ENCODE peak calls at places on chromosomes 6 and 20, in ten cellular contexts. One of them, this sample, is unnamed. For H3K27me3, the result is how much of the 10 kb centered on the place peaks cover.

GRCh38 chr6:89352329-89353117 is at the start of gene UBE2J1:
- DNase-seq in tibial nerve: peak
- DNase-seq in dorsolateral prefrontal cortex: peak
- DNase-seq in AG04450: peak
- DNase-seq in BJ: peak
- DNase-seq in brain microvascular endothelial cell: peak
- DNase-seq in psoas muscle: peak
- DNase-seq in adrenal gland: peak
- DNase-seq in GM23248: peak
- DNase-seq in esophagus squamous epithelium: peak
- DNase-seq in this sample: peak

GRCh38 chr20:13009682-13010406 is 1.1 kb downstream of the SPTLC3 start:
- DNase-seq in dorsolateral prefrontal cortex: no peak
- DNase-seq in AG04450: peak
- DNase-seq in brain microvascular endothelial cell: peak
- DNase-seq in psoas muscle: no peak
- DNase-seq in esophagus squamous epithelium: no peak
- DNase-seq in GM23248: peak
- DNase-seq in tibial nerve: no peak
- DNase-seq in adrenal gland: peak
- DNase-seq in BJ: peak
- DNase-seq in this sample: no peak

GRCh38 chr20:57907131-57908083 is 197.6 kb upstream of the PMEPA1 start:
- DNase-seq in BJ: no peak
- DNase-seq in psoas muscle: no peak
- DNase-seq in dorsolateral prefrontal cortex: no peak
- DNase-seq in GM23248: no peak
- DNase-seq in adrenal gland: no peak
- DNase-seq in AG04450: no peak
- DNase-seq in brain microvascular endothelial cell: no peak
- DNase-seq in esophagus squamous epithelium: no peak
- DNase-seq in tibial nerve: no peak
- DNase-seq in this sample: no peak

GRCh38 chr6:10847684-10848083 is 9.3 kb upstream of the MAK start:
- DNase-seq in adrenal gland: no peak
- DNase-seq in brain microvascular endothelial cell: no peak
- DNase-seq in BJ: no peak
- DNase-seq in GM23248: peak
- DNase-seq in AG04450: no peak
- DNase-seq in esophagus squamous epithelium: no peak
- DNase-seq in tibial nerve: no peak
- DNase-seq in dorsolateral prefrontal cortex: no peak
- DNase-seq in psoas muscle: no peak
- DNase-seq in this sample: no peak

GRCh38 chr20:62439218-62439617 is 11.9 kb upstream of the RBBP8NL start:
- DNase-seq in GM23248: no peak
- DNase-seq in adrenal gland: no peak
- DNase-seq in BJ: no peak
- DNase-seq in psoas muscle: no peak
- DNase-seq in dorsolateral prefrontal cortex: no peak
- DNase-seq in brain microvascular endothelial cell: no peak
- DNase-seq in esophagus squamous epithelium: no peak
- DNase-seq in AG04450: no peak
- DNase-seq in tibial nerve: no peak
- DNase-seq in this sample: no peak

GRCh38 chr20:46423882-46424482 is 17.6 kb upstream of the ELMO2 start:
- DNase-seq in tibial nerve: no peak
- DNase-seq in dorsolateral prefrontal cortex: no peak
- DNase-seq in adrenal gland: no peak
- DNase-seq in esophagus squamous epithelium: no peak
- DNase-seq in brain microvascular endothelial cell: no peak
- DNase-seq in psoas muscle: no peak
- DNase-seq in BJ: no peak
- DNase-seq in GM23248: peak
- DNase-seq in AG04450: no peak
- DNase-seq in this sample: no peak

GRCh38 chr6:14796974-14797762 is 448.7 kb upstream of the JARID2 start:
- DNase-seq in adrenal gland: no peak
- DNase-seq in tibial nerve: no peak
- DNase-seq in GM23248: peak
- DNase-seq in esophagus squamous epithelium: no peak
- DNase-seq in BJ: no peak
- DNase-seq in brain microvascular endothelial cell: no peak
- DNase-seq in psoas muscle: no peak
- DNase-seq in dorsolateral prefrontal cortex: no peak
- DNase-seq in AG04450: no peak
- DNase-seq in this sample: no peak

GRCh38 chr6:170058878-170059485 is 231.9 kb downstream of the DLL1 start:
- DNase-seq in AG04450: no peak
- DNase-seq in esophagus squamous epithelium: no peak
- DNase-seq in tibial nerve: no peak
- DNase-seq in dorsolateral prefrontal cortex: peak
- DNase-seq in psoas muscle: no peak
- DNase-seq in BJ: no peak
- DNase-seq in GM23248: no peak
- DNase-seq in adrenal gland: peak
- DNase-seq in brain microvascular endothelial cell: no peak
- DNase-seq in this sample: no peak

GRCh38 chr20:2914160-2914559 is 40.9 kb downstream of the PTPRA start:
- DNase-seq in adrenal gland: no peak
- DNase-seq in psoas muscle: no peak
- DNase-seq in esophagus squamous epithelium: no peak
- DNase-seq in BJ: no peak
- DNase-seq in tibial nerve: no peak
- DNase-seq in brain microvascular endothelial cell: peak
- DNase-seq in dorsolateral prefrontal cortex: no peak
- DNase-seq in AG04450: no peak
- DNase-seq in GM23248: no peak
- DNase-seq in this sample: no peak

GRCh38 chr20:2919518-2920245 is 46.4 kb downstream of the PTPRA start:
- DNase-seq in tibial nerve: no peak
- DNase-seq in dorsolateral prefrontal cortex: no peak
- DNase-seq in BJ: no peak
- DNase-seq in GM23248: peak
- DNase-seq in adrenal gland: no peak
- DNase-seq in AG04450: no peak
- DNase-seq in esophagus squamous epithelium: no peak
- DNase-seq in brain microvascular endothelial cell: no peak
- DNase-seq in psoas muscle: no peak
- DNase-seq in this sample: no peak

GRCh38 chr20:2917266-2917665 is 44.0 kb downstream of the PTPRA start:
- DNase-seq in brain microvascular endothelial cell: no peak
- DNase-seq in esophagus squamous epithelium: no peak
- DNase-seq in AG04450: no peak
- DNase-seq in adrenal gland: no peak
- DNase-seq in BJ: no peak
- DNase-seq in tibial nerve: no peak
- DNase-seq in psoas muscle: no peak
- DNase-seq in dorsolateral prefrontal cortex: no peak
- DNase-seq in GM23248: no peak
- DNase-seq in this sample: no peak

GRCh38 chr20:2920473-2920872 is 47.2 kb downstream of the PTPRA start:
- DNase-seq in dorsolateral prefrontal cortex: no peak
- DNase-seq in adrenal gland: no peak
- DNase-seq in tibial nerve: no peak
- DNase-seq in psoas muscle: no peak
- DNase-seq in AG04450: no peak
- DNase-seq in esophagus squamous epithelium: no peak
- DNase-seq in brain microvascular endothelial cell: no peak
- DNase-seq in BJ: no peak
- DNase-seq in GM23248: no peak
- DNase-seq in this sample: no peak

DNA sequence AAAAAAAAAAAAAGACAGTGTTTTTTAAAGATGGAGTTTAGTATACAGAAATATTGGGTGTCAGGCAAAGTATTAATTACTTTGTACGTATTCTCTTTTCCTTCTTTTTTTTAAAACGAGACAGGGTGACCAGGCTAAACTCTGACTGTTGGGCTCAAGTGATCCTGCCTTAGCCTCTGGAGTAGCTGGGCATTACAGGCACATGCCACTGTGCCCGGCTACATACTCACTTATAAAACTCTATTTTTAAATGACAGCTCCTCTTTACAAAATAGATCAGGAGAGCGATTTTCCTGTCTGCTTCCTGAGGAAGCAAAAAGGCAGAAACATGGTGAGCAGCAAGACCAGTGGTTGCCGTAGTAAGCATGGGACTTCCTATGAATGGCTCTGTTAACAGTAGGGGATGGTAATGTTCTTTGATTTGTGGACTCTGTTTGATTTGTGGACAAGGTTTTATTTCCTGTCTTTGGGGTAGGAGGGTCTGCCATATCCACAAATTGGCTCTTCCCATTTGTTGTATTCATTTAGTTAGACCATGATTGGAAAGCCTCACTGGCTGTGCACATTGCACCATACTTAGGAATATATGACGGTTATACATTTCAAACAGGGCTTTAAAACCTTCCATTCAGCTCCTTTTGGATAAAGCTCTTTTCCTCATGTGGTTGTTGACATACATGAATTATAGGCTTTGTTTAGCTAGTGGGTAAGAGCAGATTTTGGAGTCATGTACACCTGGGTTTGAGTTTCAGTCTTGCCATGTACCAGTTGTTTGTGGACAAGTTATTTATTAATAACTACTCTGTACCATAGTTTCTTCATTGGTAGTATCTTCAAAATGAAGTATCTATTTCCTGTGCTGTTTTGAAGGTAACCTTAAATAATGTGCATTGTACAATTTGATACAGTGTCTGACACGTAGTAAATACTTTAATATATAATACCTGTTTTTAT is 45.1 kb downstream of the PTPRA start:
- DNase-seq in brain microvascular endothelial cell: no peak
- DNase-seq in tibial nerve: no peak
- DNase-seq in dorsolateral prefrontal cortex: no peak
- DNase-seq in esophagus squamous epithelium: no peak
- DNase-seq in BJ: no peak
- DNase-seq in AG04450: no peak
- DNase-seq in adrenal gland: no peak
- DNase-seq in psoas muscle: no peak
- DNase-seq in GM23248: no peak
- DNase-seq in this sample: no peak
- H3K27me3 ChIP-seq in brain microvascular endothelial cell: under half
- H3K27me3 ChIP-seq in tibial nerve: under half
- H3K27me3 ChIP-seq in dorsolateral prefrontal cortex: under half
- H3K27me3 ChIP-seq in esophagus squamous epithelium: under half
- H3K27me3 ChIP-seq in BJ: under half
- H3K27me3 ChIP-seq in AG04450: under half
- H3K27me3 ChIP-seq in adrenal gland: under half
- H3K27me3 ChIP-seq in psoas muscle: under half
- H3K27me3 ChIP-seq in GM23248: under half
- H3K27me3 ChIP-seq in this sample: under half

GRCh38 chr20:3777726-3778629 is 3.3 kb downstream of the SPEF1 start:
- DNase-seq in dorsolateral prefrontal cortex: peak
- DNase-seq in GM23248: peak
- DNase-seq in AG04450: no peak
- DNase-seq in brain microvascular endothelial cell: peak
- DNase-seq in tibial nerve: no peak
- DNase-seq in esophagus squamous epithelium: no peak
- DNase-seq in adrenal gland: no peak
- DNase-seq in psoas muscle: peak
- DNase-seq in BJ: no peak
- DNase-seq in this sample: peak
- H3K4me3 ChIP-seq in dorsolateral prefrontal cortex: peak
- H3K4me3 ChIP-seq in GM23248: peak
- H3K4me3 ChIP-seq in AG04450: peak
- H3K4me3 ChIP-seq in brain microvascular endothelial cell: peak
- H3K4me3 ChIP-seq in tibial nerve: peak
- H3K4me3 ChIP-seq in esophagus squamous epithelium: peak
- H3K4me3 ChIP-seq in adrenal gland: no peak
- H3K4me3 ChIP-seq in psoas muscle: peak
- H3K4me3 ChIP-seq in BJ: peak
- H3K4me3 ChIP-seq in this sample: peak

GRCh38 chr20:36352843-36353553 is 46.9 kb downstream of the DLGAP4 start:
- DNase-seq in dorsolateral prefrontal cortex: no peak
- DNase-seq in tibial nerve: no peak
- DNase-seq in BJ: no peak
- DNase-seq in GM23248: no peak
- DNase-seq in AG04450: no peak
- DNase-seq in adrenal gland: no peak
- DNase-seq in esophagus squamous epithelium: no peak
- DNase-seq in brain microvascular endothelial cell: no peak
- DNase-seq in psoas muscle: no peak
- DNase-seq in this sample: no peak

GRCh38 chr20:36350439-36350838 is 44.3 kb downstream of the DLGAP4 start:
- DNase-seq in psoas muscle: no peak
- DNase-seq in tibial nerve: no peak
- DNase-seq in dorsolateral prefrontal cortex: no peak
- DNase-seq in GM23248: no peak
- DNase-seq in adrenal gland: no peak
- DNase-seq in AG04450: no peak
- DNase-seq in esophagus squamous epithelium: no peak
- DNase-seq in brain microvascular endothelial cell: no peak
- DNase-seq in BJ: no peak
- DNase-seq in this sample: no peak

GRCh38 chr20:36349384-36350170 is 43.4 kb downstream of the DLGAP4 start:
- DNase-seq in esophagus squamous epithelium: no peak
- DNase-seq in adrenal gland: peak
- DNase-seq in BJ: no peak
- DNase-seq in psoas muscle: peak
- DNase-seq in tibial nerve: no peak
- DNase-seq in GM23248: no peak
- DNase-seq in brain microvascular endothelial cell: no peak
- DNase-seq in dorsolateral prefrontal cortex: no peak
- DNase-seq in AG04450: no peak
- DNase-seq in this sample: no peak

GRCh38 chr20:36353740-36354139 is 47.6 kb downstream of the DLGAP4 start:
- DNase-seq in AG04450: no peak
- DNase-seq in psoas muscle: no peak
- DNase-seq in dorsolateral prefrontal cortex: no peak
- DNase-seq in BJ: no peak
- DNase-seq in GM23248: no peak
- DNase-seq in esophagus squamous epithelium: no peak
- DNase-seq in brain microvascular endothelial cell: no peak
- DNase-seq in adrenal gland: no peak
- DNase-seq in tibial nerve: no peak
- DNase-seq in this sample: no peak

DNA sequence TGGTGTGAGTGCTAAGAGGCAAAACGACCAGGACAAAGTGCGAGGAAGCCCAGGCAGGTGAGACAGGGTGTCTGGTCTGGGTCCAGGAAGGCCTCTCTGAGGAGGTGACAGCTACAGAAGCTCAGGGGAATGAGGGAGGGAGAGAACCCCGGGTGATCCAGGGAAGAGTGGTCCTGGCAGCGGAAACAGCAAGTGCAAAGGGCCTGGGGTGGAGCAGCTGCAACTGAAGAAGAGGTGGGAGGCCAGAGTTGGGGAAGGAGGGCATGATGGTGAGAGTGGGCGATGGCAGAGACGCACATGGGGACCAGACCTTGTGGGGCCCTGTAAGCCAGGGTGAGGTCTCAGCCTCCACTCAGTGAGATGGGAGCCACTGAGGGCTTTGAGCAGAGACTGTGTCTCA is 45.8 kb downstream of the DLGAP4 start:
- DNase-seq in brain microvascular endothelial cell: no peak
- DNase-seq in dorsolateral prefrontal cortex: no peak
- DNase-seq in adrenal gland: no peak
- DNase-seq in AG04450: no peak
- DNase-seq in BJ: no peak
- DNase-seq in psoas muscle: no peak
- DNase-seq in tibial nerve: no peak
- DNase-seq in esophagus squamous epithelium: no peak
- DNase-seq in GM23248: no peak
- DNase-seq in this sample: no peak
- H3K27me3 ChIP-seq in brain microvascular endothelial cell: under half
- H3K27me3 ChIP-seq in dorsolateral prefrontal cortex: under half
- H3K27me3 ChIP-seq in adrenal gland: under half
- H3K27me3 ChIP-seq in AG04450: under half
- H3K27me3 ChIP-seq in BJ: under half
- H3K27me3 ChIP-seq in psoas muscle: under half
- H3K27me3 ChIP-seq in tibial nerve: under half
- H3K27me3 ChIP-seq in esophagus squamous epithelium: under half
- H3K27me3 ChIP-seq in GM23248: under half
- H3K27me3 ChIP-seq in this sample: under half

GRCh38 chr6:96571551-96571950 is 8.6 kb downstream of the FHL5 start:
- DNase-seq in esophagus squamous epithelium: no peak
- DNase-seq in psoas muscle: no peak
- DNase-seq in GM23248: no peak
- DNase-seq in adrenal gland: no peak
- DNase-seq in AG04450: no peak
- DNase-seq in BJ: no peak
- DNase-seq in dorsolateral prefrontal cortex: no peak
- DNase-seq in brain microvascular endothelial cell: no peak
- DNase-seq in tibial nerve: no peak
- DNase-seq in this sample: no peak

GRCh38 chr6:96570053-96570452 is 7.1 kb downstream of the FHL5 start:
- DNase-seq in adrenal gland: no peak
- DNase-seq in esophagus squamous epithelium: no peak
- DNase-seq in psoas muscle: no peak
- DNase-seq in GM23248: no peak
- DNase-seq in BJ: no peak
- DNase-seq in AG04450: no peak
- DNase-seq in brain microvascular endothelial cell: no peak
- DNase-seq in tibial nerve: no peak
- DNase-seq in dorsolateral prefrontal cortex: no peak
- DNase-seq in this sample: no peak
- H3K4me3 ChIP-seq in adrenal gland: no peak
- H3K4me3 ChIP-seq in esophagus squamous epithelium: no peak
- H3K4me3 ChIP-seq in psoas muscle: no peak
- H3K4me3 ChIP-seq in GM23248: no peak
- H3K4me3 ChIP-seq in BJ: no peak
- H3K4me3 ChIP-seq in AG04450: no peak
- H3K4me3 ChIP-seq in brain microvascular endothelial cell: no peak
- H3K4me3 ChIP-seq in tibial nerve: no peak
- H3K4me3 ChIP-seq in dorsolateral prefrontal cortex: no peak
- H3K4me3 ChIP-seq in this sample: no peak

This sample was measured in CD8-positive, alpha-beta memory T cell.